ENCODE peak calls at places on chromosomes 5 and 9, in four cellular contexts. P is K562, V is GM12891, Q is GM12878. C is an unnamed sample.

GRCh38 chr5:76703707-76704106 is 12.2 kb upstream of the F2R start:
- DNase-seq in P (no peak), V (no peak), Q (no peak), C (no peak)

GRCh38 chr9:112166176-112167140 is 8.6 kb downstream of the SUSD1 start:
- DNase-seq in P (peak; percentile 39), V (no peak), Q (no peak), C (peak; percentile 52)

GRCh38 chr5:4295663-4296339 is 700.2 kb downstream of the IRX1 start:
- DNase-seq in P (no peak), V (no peak), Q (no peak), C (no peak)

GRCh38 chr5:125281662-125282061 is 535.2 kb upstream of the ZNF608 start:
- DNase-seq in P (no peak), V (no peak), Q (no peak), C (no peak)

GRCh38 chr5:135386886-135387628 is 12.0 kb downstream of the MACROH2A1 start:
- DNase-seq in P (peak; percentile 83), V (no peak), Q (no peak), C (no peak)

GRCh38 chr9:121826711-121827110 is 175.3 kb downstream of the DAB2IP start:
- DNase-seq in P (no peak), V (no peak), Q (no peak), C (no peak)

GRCh38 chr5:16461782-16462181 is 3.8 kb downstream of the ZNF622 start:
- DNase-seq in P (no peak), V (no peak), Q (no peak), C (no peak)

GRCh38 chr5:169416583-169417196 is 115.8 kb upstream of the SLIT3 start:
- DNase-seq in P (no peak), V (no peak), Q (peak; percentile 44), C (no peak)

GRCh38 chr9:126235350-126235740 is 91.3 kb upstream of the MVB12B start:
- DNase-seq in P (no peak), V (no peak), Q (no peak), C (no peak)

GRCh38 chr9:75181748-75182147 is 93.4 kb downstream of the OSTF1 start:
- DNase-seq in P (peak; percentile 27), V (no peak), Q (no peak), C (peak; percentile 34)

GRCh38 chr9:32966036-32966435 is 35.4 kb downstream of the APTX start:
- DNase-seq in P (no peak), V (no peak), Q (no peak), C (no peak)

GRCh38 chr5:149002053-149002452 is 60.8 kb downstream of the SH3TC2 start:
- DNase-seq in P (no peak), V (no peak), Q (no peak), C (no peak)

GRCh38 chr5:97049175-97049574 is 93.2 kb downstream of the LIX1 start:
- DNase-seq in P (no peak), V (no peak), Q (no peak), C (no peak)

GRCh38 chr9:137731216-137731946 is 112.6 kb downstream of the EHMT1 start:
- DNase-seq in P (no peak), V (no peak), Q (no peak), C (no peak)

GRCh38 chr5:14181299-14181968 is 38.3 kb downstream of the TRIO start:
- DNase-seq in P (no peak), V (no peak), Q (no peak), C (no peak)

GRCh38 chr5:9376363-9377117 is 169.3 kb downstream of the SEMA5A start:
- DNase-seq in P (no peak), V (no peak), Q (no peak), C (no peak)

GRCh38 chr9:81182421-81182820 is 506.9 kb downstream of the TLE1 start:
- DNase-seq in P (no peak), V (no peak), Q (no peak), C (no peak)

GRCh38 chr5:174733091-174733690 is 8.8 kb downstream of the MSX2 start:
- DNase-seq in P (no peak), V (no peak), Q (no peak), C (no peak)

GRCh38 chr5:14449052-14449661 is 132.4 kb upstream of the OTULINL start:
- DNase-seq in P (no peak), V (no peak), Q (no peak), C (no peak)

GRCh38 chr9:21295992-21296391 is 9.1 kb downstream of the IFNA5 start:
- DNase-seq in P (no peak), V (no peak), Q (no peak), C (no peak)

GRCh38 chr9:15276328-15276969 is 30.6 kb downstream of the TTC39B start:
- DNase-seq in P (no peak), V (no peak), Q (no peak), C (no peak)

GRCh38 chr9:33813712-33814641 is 3.0 kb upstream of the UBE2R2 start:
- DNase-seq in P (peak; percentile 25), V (no peak), Q (no peak), C (no peak)

GRCh38 chr9:110364451-110364850 is 26.8 kb upstream of the TXNDC8 start:
- DNase-seq in P (no peak), V (no peak), Q (no peak), C (no peak)

GRCh38 chr9:136021891-136022681 is 60.9 kb upstream of the UBAC1 start:
- DNase-seq in P (no peak), V (no peak), Q (no peak), C (no peak)

GRCh38 chr5:34531736-34532135 is 124.4 kb upstream of the RAI14 start:
- DNase-seq in P (no peak), V (no peak), Q (no peak), C (no peak)

GRCh38 chr9:138075961-138076649 is 198.5 kb downstream of the CACNA1B start:
- DNase-seq in P (no peak), V (no peak), Q (no peak), C (no peak)

GRCh38 chr9:21576331-21577189 is 94.4 kb upstream of the IFNE start:
- DNase-seq in P (no peak), V (no peak), Q (peak; percentile 20), C (no peak)

GRCh38 chr9:86405926-86406325 is 51.7 kb upstream of the TUT7 start:
- DNase-seq in P (no peak), V (no peak), Q (no peak), C (no peak)

GRCh38 chr5:179472641-179473040 is 77.7 kb upstream of the RUFY1 start:
- DNase-seq in P (no peak), V (no peak), Q (no peak), C (no peak)

GRCh38 chr5:179478624-179479023 is 71.7 kb upstream of the RUFY1 start:
- DNase-seq in P (no peak), V (no peak), Q (no peak), C (no peak)

GRCh38 chr5:179470191-179470590 is 80.2 kb upstream of the RUFY1 start:
- DNase-seq in P (no peak), V (no peak), Q (no peak), C (no peak)

GRCh38 chr5:179475956-179476355 is 74.4 kb upstream of the RUFY1 start:
- DNase-seq in P (no peak), V (no peak), Q (no peak), C (no peak)

DNA sequence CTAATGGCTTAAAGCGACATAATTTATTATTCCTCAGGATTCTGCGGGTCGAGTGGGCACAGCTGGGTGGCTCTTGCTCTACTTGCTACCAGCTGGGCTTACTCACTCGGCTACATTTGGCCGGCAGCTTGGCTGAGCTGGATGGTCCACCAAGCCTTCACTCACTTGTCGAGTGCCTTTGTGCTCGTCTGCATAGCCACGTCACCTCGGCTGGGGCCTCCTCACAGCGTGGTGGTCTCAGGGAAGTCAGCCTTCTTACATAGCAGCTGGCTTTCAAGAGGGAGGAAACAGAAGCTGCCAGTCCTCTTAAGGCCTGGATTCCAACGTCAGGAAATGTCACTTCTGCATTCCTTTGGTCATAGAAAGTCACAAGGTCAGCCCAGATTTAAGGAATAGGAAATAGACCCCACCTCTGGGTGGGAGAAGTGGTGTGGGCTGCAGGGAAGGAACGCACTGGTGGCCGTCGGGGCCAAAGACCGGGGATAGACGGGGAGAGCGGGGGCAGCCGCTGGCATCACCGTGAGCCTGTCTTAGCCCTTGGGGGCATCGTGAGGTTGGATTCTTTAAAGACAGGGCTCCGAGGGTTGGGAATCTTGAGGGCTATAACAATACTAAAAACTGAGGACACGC is 75.0 kb upstream of the RUFY1 start:
- DNase-seq in P (no peak), V (no peak), Q (no peak), C (no peak)
- TF ChIP-seq SPI1 in P (no peak), V (no peak), Q (no peak), C (no peak)

GRCh38 chr5:178383301-178383918 is 150.8 kb upstream of the PHYKPL start:
- DNase-seq in P (no peak), V (no peak), Q (no peak), C (no peak)
- TF ChIP-seq SPI1 in P (no peak), V (no peak), Q (no peak), C (no peak)

GRCh38 chr5:2762744-2763532 is 11.5 kb upstream of the IRX2 start:
- DNase-seq in P (no peak), V (no peak), Q (no peak), C (no peak)
- TF ChIP-seq SPI1 in P (no peak), V (no peak), Q (no peak), C (no peak)

DNA sequence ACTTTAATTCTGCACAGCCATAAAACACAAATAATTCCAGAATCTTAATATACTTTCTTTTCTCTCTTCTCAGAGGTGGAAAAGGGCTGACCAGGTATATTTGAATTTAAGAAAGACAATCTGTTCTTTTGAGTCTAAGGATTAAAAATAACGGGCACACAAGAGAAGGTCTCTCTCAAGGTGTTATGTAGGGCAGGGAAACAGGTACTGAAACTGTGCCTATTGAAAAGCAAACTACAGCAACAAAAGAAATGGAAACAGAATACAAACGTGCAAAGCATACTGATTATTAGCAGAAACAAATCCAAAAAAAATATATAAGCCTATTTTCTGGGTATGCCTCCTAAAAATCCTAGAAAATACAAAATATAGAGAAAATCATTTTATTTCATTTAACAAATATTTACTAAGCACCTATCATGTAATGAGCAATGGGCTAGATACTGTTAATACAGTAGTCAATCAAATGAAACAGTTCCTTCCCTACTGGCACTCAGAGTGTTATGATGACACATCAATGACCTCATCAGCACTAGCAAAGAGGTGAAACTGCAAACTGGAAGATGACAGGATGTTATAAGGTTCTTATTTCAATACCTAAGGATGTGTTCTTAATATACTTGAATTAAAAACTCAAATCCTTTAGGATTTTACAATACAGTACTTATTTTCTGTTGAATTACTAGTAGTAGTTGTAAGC is 87.7 kb downstream of the AUH start:
- DNase-seq in P (no peak), V (no peak), Q (no peak), C (no peak)
- TF ChIP-seq SPI1 in P (no peak), V (peak; percentile 81), Q (peak; percentile 57), C (no peak)

C was measured in HL-60.